ENCODE peak calls at places on chromosomes 3 and 15, in nine cellular contexts. F is ovary, T is sigmoid colon, H is adrenal gland, W is body of pancreas, B is suprapubic skin, C is esophagus muscularis mucosa, O is gastrocnemius medialis, A is uterus. Z is an unnamed sample. For H3K36me3, the result is how much of the 10 kb centered on the place peaks cover.

GRCh38 chr15:64524778-64525177 is 64.4 kb downstream of the ZNF609 start:
- DNase-seq in T (no peak), W (no peak), A (no peak), C (no peak), O (no peak), B (no peak), F (no peak), H (no peak), Z (no peak)

GRCh38 chr15:27327467-27328045 is 356.6 kb downstream of the GABRG3 start:
- DNase-seq in C (no peak), F (no peak), T (no peak), B (no peak), H (no peak), A (no peak), O (no peak), W (no peak), Z (no peak)

GRCh38 chr3:119628390-119628789 is 30.7 kb downstream of the PLA1A start:
- DNase-seq in H (no peak), B (no peak), W (no peak), C (no peak), O (no peak), T (no peak), F (no peak), A (no peak), Z (no peak)

GRCh38 chr3:69092030-69092513 is 7.3 kb downstream of the ARL6IP5 start:
- DNase-seq in F (no peak), C (no peak), W (no peak), O (no peak), A (no peak), B (no peak), T (no peak), H (no peak), Z (no peak)

GRCh38 chr15:51286816-51287215 is 51.6 kb downstream of the CYP19A1 start:
- DNase-seq in B (no peak), C (no peak), H (no peak), T (no peak), W (no peak), O (no peak), F (no peak), A (no peak), Z (no peak)

GRCh38 chr3:63975705-63976104 is 47.6 kb downstream of the PSMD6 start:
- DNase-seq in C (no peak), F (peak), B (peak), H (peak), T (peak), O (peak), A (peak), W (peak), Z (peak)

GRCh38 chr15:50241684-50242450 is 23.7 kb downstream of the HDC start:
- DNase-seq in W (no peak), H (no peak), F (no peak), A (no peak), B (no peak), T (no peak), C (no peak), O (no peak), Z (no peak)

GRCh38 chr3:4825572-4826236 is 153.5 kb upstream of the BHLHE40 start:
- DNase-seq in O (no peak), F (no peak), A (no peak), C (no peak), B (no peak), T (no peak), W (peak), H (no peak), Z (peak)

GRCh38 chr3:131140891-131141290 is 114.2 kb downstream of the NEK11 start:
- DNase-seq in T (no peak), F (no peak), A (no peak), H (no peak), B (no peak), O (no peak), W (no peak), C (no peak), Z (no peak)

GRCh38 chr3:168989396-168989795 is 674.1 kb downstream of the MECOM start:
- DNase-seq in H (no peak), F (no peak), W (no peak), O (no peak), T (no peak), A (no peak), C (no peak), B (no peak), Z (no peak)

GRCh38 chr15:66651913-66652642 is 50.0 kb upstream of the SMAD6 start:
- DNase-seq in T (no peak), F (no peak), H (no peak), O (no peak), B (no peak), W (peak), C (no peak), A (no peak), Z (no peak)

GRCh38 chr15:38769492-38769891 is 204.9 kb upstream of the RASGRP1 start:
- DNase-seq in C (no peak), W (no peak), B (no peak), A (no peak), O (no peak), F (no peak), H (no peak), T (no peak), Z (no peak)

GRCh38 chr3:60363817-60364216 is 887.4 kb downstream of the FHIT start:
- DNase-seq in A (no peak), W (no peak), B (no peak), O (no peak), F (no peak), C (no peak), T (no peak), H (no peak), Z (no peak)

GRCh38 chr15:88454867-88455810 is 12.0 kb downstream of the MRPL46 start:
- DNase-seq in T (peak), A (peak), H (peak), W (peak), B (no peak), O (peak), C (peak), F (peak), Z (peak)

GRCh38 chr15:60344987-60345386 is 52.8 kb downstream of the ANXA2 start:
- DNase-seq in A (no peak), H (no peak), O (no peak), F (no peak), C (no peak), T (no peak), W (no peak), B (no peak), Z (no peak)

GRCh38 chr3:70726966-70727365 is 414.5 kb upstream of the MDFIC2 start:
- DNase-seq in T (no peak), C (no peak), W (no peak), O (no peak), H (no peak), B (no peak), F (no peak), A (no peak), Z (no peak)

GRCh38 chr3:52405601-52406115 is 39.2 kb downstream of the SEMA3G start:
- DNase-seq in F (no peak), A (no peak), O (no peak), B (no peak), W (no peak), H (no peak), T (peak), C (no peak), Z (no peak)
- H3K36me3 ChIP-seq in F (under half), A (under half), O (under half), B (half or more), W (under half), H (under half), T (under half), C (under half), Z (half or more)

GRCh38 chr3:152398495-152398894 is 129.8 kb downstream of the MBNL1 start:
- DNase-seq in H (no peak), O (no peak), A (no peak), C (no peak), F (no peak), W (no peak), B (no peak), T (no peak), Z (no peak)

GRCh38 chr3:152399374-152399773 is 130.6 kb downstream of the MBNL1 start:
- DNase-seq in A (no peak), O (no peak), B (no peak), T (no peak), F (no peak), C (no peak), W (no peak), H (no peak), Z (no peak)

GRCh38 chr3:152396867-152397266 is 128.1 kb downstream of the MBNL1 start:
- DNase-seq in B (no peak), H (no peak), F (no peak), W (no peak), A (no peak), O (no peak), T (no peak), C (no peak), Z (no peak)

GRCh38 chr3:152392474-152392873 is 123.7 kb downstream of the MBNL1 start:
- DNase-seq in W (no peak), H (no peak), O (no peak), C (no peak), B (no peak), A (no peak), F (no peak), T (no peak), Z (no peak)

DNA sequence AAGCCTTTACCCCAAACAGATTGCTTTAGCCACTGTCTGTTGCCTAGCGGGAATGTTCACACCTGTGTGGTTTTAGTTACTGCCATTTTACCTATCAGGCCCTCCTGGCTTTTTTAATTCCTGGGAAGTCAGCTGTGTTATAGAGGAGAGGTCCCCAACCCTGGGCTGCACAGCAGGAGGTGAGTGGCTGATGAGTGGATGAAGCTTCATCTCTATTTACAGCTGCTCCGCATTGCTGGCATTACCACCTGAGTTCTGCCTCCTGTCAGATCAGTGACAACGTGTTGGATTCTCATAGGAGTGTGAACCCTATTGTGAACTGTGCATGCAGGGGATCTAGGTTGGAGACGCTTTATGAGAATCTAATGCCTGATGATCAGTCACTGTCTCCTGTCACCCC is 127.0 kb downstream of the MBNL1 start:
- DNase-seq in A (no peak), C (no peak), O (no peak), H (no peak), F (no peak), W (no peak), T (no peak), B (no peak), Z (no peak)
- H3K27ac ChIP-seq in A (no peak), C (peak), O (peak), H (no peak), F (no peak), W (no peak), T (peak), B (no peak), Z (no peak)

GRCh38 chr3:186788482-186789370 is 5.3 kb downstream of the EIF4A2 start:
- DNase-seq in W (no peak), F (no peak), H (no peak), A (no peak), T (no peak), O (no peak), C (no peak), B (no peak), Z (no peak)
- TF ChIP-seq POLR2A in W (no peak), F (no peak), H (no peak), A (no peak), T (no peak), O (no peak), C (no peak), B (no peak), Z (no peak)

DNA sequence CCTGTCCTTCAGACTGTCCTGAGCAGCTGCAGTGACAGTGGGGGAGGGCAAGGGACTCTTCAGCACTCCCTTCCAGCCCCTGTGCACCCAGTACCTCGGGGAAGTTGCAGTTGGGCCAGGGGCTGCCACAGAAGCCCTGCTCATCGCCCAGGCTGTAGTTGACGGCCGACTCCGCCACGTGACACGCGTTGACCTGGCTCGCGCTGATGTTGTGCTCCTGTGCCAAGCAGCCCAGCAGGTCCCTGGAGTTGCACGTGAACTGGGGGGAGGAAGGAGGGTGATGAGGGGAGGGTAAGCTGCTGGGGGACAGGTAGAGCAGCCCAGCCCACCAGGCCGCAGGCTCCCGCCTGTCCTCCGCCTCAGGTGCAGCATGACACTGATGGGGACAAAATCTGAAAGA is 101.2 kb downstream of the SEC22A start:
- DNase-seq in H (no peak), A (no peak), W (no peak), T (no peak), O (no peak), F (no peak), B (no peak), C (no peak), Z (no peak)
- H3K36me3 ChIP-seq in H (under half), A (under half), W (under half), T (under half), O (under half), F (under half), B (under half), C (under half), Z (under half)

DNA sequence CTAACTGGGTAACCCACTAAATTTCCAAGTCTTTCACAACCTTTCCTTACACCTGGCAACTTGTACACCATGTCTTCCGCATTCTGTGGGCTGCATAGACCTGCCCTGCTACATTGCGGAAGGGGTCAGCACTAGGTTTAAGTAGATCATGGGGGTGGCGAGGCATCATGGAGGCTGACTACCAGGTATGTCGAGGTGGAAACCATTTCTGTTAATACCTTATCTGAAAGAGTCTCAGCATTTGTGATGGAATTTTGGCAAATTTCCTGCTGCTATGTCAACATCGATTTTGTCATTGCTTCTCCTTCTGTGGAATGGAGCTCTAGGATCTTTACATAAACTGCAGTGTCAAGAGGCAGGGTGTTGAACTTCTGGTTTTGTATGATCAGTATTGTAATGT is 187.2 kb downstream of the GHSR start:
- DNase-seq in F (no peak), O (no peak), A (no peak), B (no peak), C (no peak), W (no peak), T (no peak), H (no peak), Z (no peak)
- H3K27ac ChIP-seq in F (no peak), O (no peak), A (peak), B (peak), C (peak), W (no peak), T (peak), H (peak), Z (no peak)

GRCh38 chr3:194138732-194139084 is 2.8 kb downstream of the HES1 start:
- DNase-seq in O (no peak), W (no peak), H (no peak), F (no peak), A (no peak), B (no peak), C (no peak), T (no peak), Z (no peak)

GRCh38 chr3:194136519-194137313 is 768 bp downstream of the HES1 start:
- DNase-seq in B (no peak), T (peak), A (no peak), O (peak), W (peak), H (peak), F (peak), C (no peak), Z (peak)

GRCh38 chr3:194135806-194136518 is at the start of gene HES1:
- DNase-seq in T (peak), F (peak), O (peak), C (peak), W (peak), H (peak), B (peak), A (peak), Z (peak)

GRCh38 chr3:194138098-194138474 is 2.1 kb downstream of the HES1 start:
- DNase-seq in O (no peak), H (no peak), B (no peak), C (no peak), F (no peak), T (no peak), A (no peak), W (no peak), Z (peak)

GRCh38 chr3:194137314-194138097 is 1.6 kb downstream of the HES1 start:
- DNase-seq in A (peak), H (peak), B (no peak), O (peak), F (peak), C (no peak), T (peak), W (peak), Z (peak)
- TF ChIP-seq POLR2A in A (no peak), H (no peak), B (no peak), O (peak), F (peak), C (no peak), T (no peak), W (peak), Z (no peak)

DNA sequence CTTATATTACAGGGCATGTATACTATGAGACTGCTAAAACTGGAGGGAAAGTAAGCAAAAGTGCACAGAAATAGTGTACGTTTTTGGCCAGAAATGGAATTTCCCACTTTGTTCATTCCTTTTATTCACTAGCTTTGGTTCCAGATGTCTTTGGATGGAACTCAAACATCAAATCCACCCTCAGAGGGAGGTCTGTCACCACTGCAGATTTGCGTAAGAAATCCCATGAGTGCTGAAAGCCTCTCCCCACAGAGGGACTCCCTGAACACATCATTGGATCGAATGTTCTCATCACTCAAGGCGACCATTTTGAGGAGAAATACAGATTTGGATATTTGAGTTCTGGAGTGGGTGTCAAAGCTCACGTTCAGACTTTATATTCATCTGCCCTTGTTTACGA is 71.6 kb downstream of the FEM1B start:
- DNase-seq in O (no peak), B (no peak), T (no peak), F (no peak), A (no peak), H (no peak), W (no peak), C (no peak), Z (no peak)
- H3K36me3 ChIP-seq in O (under half), B (under half), T (under half), F (under half), A (under half), H (under half), W (under half), C (under half), Z (under half)

DNA sequence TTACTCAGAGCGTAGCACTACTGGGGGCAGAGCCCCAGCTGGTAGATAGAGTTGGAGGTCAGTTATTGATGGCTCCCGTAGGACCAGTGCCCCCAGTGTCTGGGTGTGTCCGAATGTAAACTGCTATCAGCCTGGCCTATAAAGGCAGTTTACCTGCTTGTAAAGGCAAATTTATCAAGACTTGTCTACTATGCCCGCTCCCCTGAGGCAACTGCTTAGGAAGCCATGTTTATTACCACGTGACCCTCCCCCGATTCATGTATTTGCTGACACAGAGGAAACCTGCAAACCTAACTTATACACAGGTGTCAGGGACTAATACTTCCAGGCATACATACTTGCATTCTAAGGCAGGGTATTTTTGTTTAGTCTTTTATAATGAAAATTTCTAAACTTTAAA is 647 bp upstream of the PPP1R14D start:
- DNase-seq in F (no peak), B (no peak), O (no peak), H (no peak), C (no peak), W (no peak), A (no peak), T (no peak), Z (no peak)
- H3K27ac ChIP-seq in F (no peak), B (no peak), O (no peak), H (no peak), C (no peak), W (no peak), A (no peak), T (no peak), Z (no peak)

GRCh38 chr15:62931650-62932049 is 110.9 kb upstream of the TPM1 start:
- DNase-seq in B (no peak), A (no peak), W (no peak), T (no peak), C (no peak), F (no peak), H (no peak), O (no peak), Z (no peak)

GRCh38 chr15:62927196-62927595 is 115.4 kb upstream of the TPM1 start:
- DNase-seq in O (no peak), A (no peak), C (no peak), T (no peak), F (no peak), B (no peak), H (no peak), W (no peak), Z (no peak)

GRCh38 chr15:62928242-62928995 is 114.1 kb upstream of the TPM1 start:
- DNase-seq in F (no peak), O (no peak), A (no peak), W (no peak), B (no peak), C (no peak), T (no peak), H (peak), Z (no peak)

GRCh38 chr15:62925875-62926274 is 116.7 kb upstream of the TPM1 start:
- DNase-seq in O (no peak), W (no peak), C (no peak), T (no peak), H (no peak), F (no peak), B (no peak), A (no peak), Z (no peak)

GRCh38 chr15:62928996-62929350 is 113.6 kb upstream of the TPM1 start:
- DNase-seq in O (no peak), W (no peak), T (no peak), F (no peak), H (no peak), A (no peak), B (no peak), C (no peak), Z (no peak)
- TF ChIP-seq POLR2A in O (no peak), W (no peak), T (no peak), F (no peak), H (no peak), A (no peak), B (no peak), C (no peak), Z (no peak)

Z was measured in thyroid gland.